ENCODE peak calls at places on chromosome 7, in ten cellular contexts. One of them, this sample, is unnamed.

GRCh38 chr7:7212612-7213011 is 30.3 kb downstream of the C1GALT1 start:
- ATAC-seq in psoas muscle: no peak
- ATAC-seq in activated naive CD8-positive, alpha-beta T cell treated with anti-CD3 and anti-CD28 coated beads, Interleukin-2, amount 10 ng/mL, durations not matched to agents 7 days and 5 days: no peak
- ATAC-seq in stimulated activated effector memory CD8-positive, alpha-beta T cell treated with anti-CD3 and anti-CD28 coated beads, Interleukin-12 subunit alpha, Interleukin-12 subunit beta, amount 100 ng/mL, for 72 hours: no peak
- ATAC-seq in mucosa of descending colon: no peak
- ATAC-seq in heart right ventricle: no peak
- ATAC-seq in left lobe of liver: peak
- ATAC-seq in left cardiac atrium: no peak
- ATAC-seq in T-cell: no peak
- ATAC-seq in pancreas: no peak
- ATAC-seq in this sample: no peak

GRCh38 chr7:157568071-157568784 is 231.4 kb downstream of the DNAJB6 start:
- ATAC-seq in psoas muscle: no peak
- ATAC-seq in activated naive CD8-positive, alpha-beta T cell treated with anti-CD3 and anti-CD28 coated beads, Interleukin-2, amount 10 ng/mL, durations not matched to agents 7 days and 5 days: peak
- ATAC-seq in stimulated activated effector memory CD8-positive, alpha-beta T cell treated with anti-CD3 and anti-CD28 coated beads, Interleukin-12 subunit alpha, Interleukin-12 subunit beta, amount 100 ng/mL, for 72 hours: no peak
- ATAC-seq in mucosa of descending colon: peak
- ATAC-seq in heart right ventricle: no peak
- ATAC-seq in left lobe of liver: no peak
- ATAC-seq in left cardiac atrium: no peak
- ATAC-seq in T-cell: peak
- ATAC-seq in pancreas: no peak
- ATAC-seq in this sample: no peak

GRCh38 chr7:137590071-137590470 is 246.5 kb upstream of the PTN start:
- ATAC-seq in psoas muscle: no peak
- ATAC-seq in activated naive CD8-positive, alpha-beta T cell treated with anti-CD3 and anti-CD28 coated beads, Interleukin-2, amount 10 ng/mL, durations not matched to agents 7 days and 5 days: no peak
- ATAC-seq in stimulated activated effector memory CD8-positive, alpha-beta T cell treated with anti-CD3 and anti-CD28 coated beads, Interleukin-12 subunit alpha, Interleukin-12 subunit beta, amount 100 ng/mL, for 72 hours: no peak
- ATAC-seq in mucosa of descending colon: no peak
- ATAC-seq in heart right ventricle: no peak
- ATAC-seq in left lobe of liver: no peak
- ATAC-seq in left cardiac atrium: no peak
- ATAC-seq in T-cell: no peak
- ATAC-seq in pancreas: no peak
- ATAC-seq in this sample: no peak

GRCh38 chr7:74219416-74219815 is 9.6 kb downstream of the LAT2 start:
- ATAC-seq in psoas muscle: no peak
- ATAC-seq in activated naive CD8-positive, alpha-beta T cell treated with anti-CD3 and anti-CD28 coated beads, Interleukin-2, amount 10 ng/mL, durations not matched to agents 7 days and 5 days: no peak
- ATAC-seq in stimulated activated effector memory CD8-positive, alpha-beta T cell treated with anti-CD3 and anti-CD28 coated beads, Interleukin-12 subunit alpha, Interleukin-12 subunit beta, amount 100 ng/mL, for 72 hours: no peak
- ATAC-seq in mucosa of descending colon: no peak
- ATAC-seq in heart right ventricle: no peak
- ATAC-seq in left lobe of liver: no peak
- ATAC-seq in left cardiac atrium: no peak
- ATAC-seq in T-cell: no peak
- ATAC-seq in pancreas: no peak
- ATAC-seq in this sample: no peak

GRCh38 chr7:44046321-44047061 is 2.0 kb downstream of the DBNL start:
- ATAC-seq in psoas muscle: no peak
- ATAC-seq in activated naive CD8-positive, alpha-beta T cell treated with anti-CD3 and anti-CD28 coated beads, Interleukin-2, amount 10 ng/mL, durations not matched to agents 7 days and 5 days: peak
- ATAC-seq in stimulated activated effector memory CD8-positive, alpha-beta T cell treated with anti-CD3 and anti-CD28 coated beads, Interleukin-12 subunit alpha, Interleukin-12 subunit beta, amount 100 ng/mL, for 72 hours: peak
- ATAC-seq in mucosa of descending colon: peak
- ATAC-seq in heart right ventricle: no peak
- ATAC-seq in left lobe of liver: no peak
- ATAC-seq in left cardiac atrium: no peak
- ATAC-seq in T-cell: peak
- ATAC-seq in pancreas: no peak
- ATAC-seq in this sample: peak

GRCh38 chr7:45897042-45897690 is 8.9 kb downstream of the IGFBP1 start:
- ATAC-seq in psoas muscle: no peak
- ATAC-seq in activated naive CD8-positive, alpha-beta T cell treated with anti-CD3 and anti-CD28 coated beads, Interleukin-2, amount 10 ng/mL, durations not matched to agents 7 days and 5 days: no peak
- ATAC-seq in stimulated activated effector memory CD8-positive, alpha-beta T cell treated with anti-CD3 and anti-CD28 coated beads, Interleukin-12 subunit alpha, Interleukin-12 subunit beta, amount 100 ng/mL, for 72 hours: no peak
- ATAC-seq in mucosa of descending colon: no peak
- ATAC-seq in heart right ventricle: no peak
- ATAC-seq in left lobe of liver: no peak
- ATAC-seq in left cardiac atrium: no peak
- ATAC-seq in T-cell: no peak
- ATAC-seq in pancreas: no peak
- ATAC-seq in this sample: no peak

GRCh38 chr7:88664630-88665233 is 94.8 kb upstream of the ZNF804B start:
- ATAC-seq in psoas muscle: no peak
- ATAC-seq in activated naive CD8-positive, alpha-beta T cell treated with anti-CD3 and anti-CD28 coated beads, Interleukin-2, amount 10 ng/mL, durations not matched to agents 7 days and 5 days: no peak
- ATAC-seq in stimulated activated effector memory CD8-positive, alpha-beta T cell treated with anti-CD3 and anti-CD28 coated beads, Interleukin-12 subunit alpha, Interleukin-12 subunit beta, amount 100 ng/mL, for 72 hours: no peak
- ATAC-seq in mucosa of descending colon: peak
- ATAC-seq in heart right ventricle: no peak
- ATAC-seq in left lobe of liver: no peak
- ATAC-seq in left cardiac atrium: no peak
- ATAC-seq in T-cell: no peak
- ATAC-seq in pancreas: peak
- ATAC-seq in this sample: no peak

GRCh38 chr7:29486191-29486700 is 77.4 kb upstream of the PRR15 start:
- ATAC-seq in psoas muscle: no peak
- ATAC-seq in activated naive CD8-positive, alpha-beta T cell treated with anti-CD3 and anti-CD28 coated beads, Interleukin-2, amount 10 ng/mL, durations not matched to agents 7 days and 5 days: no peak
- ATAC-seq in stimulated activated effector memory CD8-positive, alpha-beta T cell treated with anti-CD3 and anti-CD28 coated beads, Interleukin-12 subunit alpha, Interleukin-12 subunit beta, amount 100 ng/mL, for 72 hours: no peak
- ATAC-seq in mucosa of descending colon: no peak
- ATAC-seq in heart right ventricle: no peak
- ATAC-seq in left lobe of liver: no peak
- ATAC-seq in left cardiac atrium: no peak
- ATAC-seq in T-cell: no peak
- ATAC-seq in pancreas: no peak
- ATAC-seq in this sample: peak

GRCh38 chr7:36755484-36755883 is 31.2 kb upstream of the AOAH start:
- ATAC-seq in psoas muscle: no peak
- ATAC-seq in activated naive CD8-positive, alpha-beta T cell treated with anti-CD3 and anti-CD28 coated beads, Interleukin-2, amount 10 ng/mL, durations not matched to agents 7 days and 5 days: no peak
- ATAC-seq in stimulated activated effector memory CD8-positive, alpha-beta T cell treated with anti-CD3 and anti-CD28 coated beads, Interleukin-12 subunit alpha, Interleukin-12 subunit beta, amount 100 ng/mL, for 72 hours: no peak
- ATAC-seq in mucosa of descending colon: no peak
- ATAC-seq in heart right ventricle: no peak
- ATAC-seq in left lobe of liver: no peak
- ATAC-seq in left cardiac atrium: no peak
- ATAC-seq in T-cell: no peak
- ATAC-seq in pancreas: no peak
- ATAC-seq in this sample: peak

GRCh38 chr7:55484241-55484640 is 88.1 kb downstream of the VOPP1 start:
- ATAC-seq in psoas muscle: no peak
- ATAC-seq in activated naive CD8-positive, alpha-beta T cell treated with anti-CD3 and anti-CD28 coated beads, Interleukin-2, amount 10 ng/mL, durations not matched to agents 7 days and 5 days: no peak
- ATAC-seq in stimulated activated effector memory CD8-positive, alpha-beta T cell treated with anti-CD3 and anti-CD28 coated beads, Interleukin-12 subunit alpha, Interleukin-12 subunit beta, amount 100 ng/mL, for 72 hours: no peak
- ATAC-seq in mucosa of descending colon: no peak
- ATAC-seq in heart right ventricle: no peak
- ATAC-seq in left lobe of liver: no peak
- ATAC-seq in left cardiac atrium: no peak
- ATAC-seq in T-cell: peak
- ATAC-seq in pancreas: no peak
- ATAC-seq in this sample: no peak

GRCh38 chr7:132240821-132241422 is 335.3 kb downstream of the PLXNA4 start:
- ATAC-seq in psoas muscle: no peak
- ATAC-seq in activated naive CD8-positive, alpha-beta T cell treated with anti-CD3 and anti-CD28 coated beads, Interleukin-2, amount 10 ng/mL, durations not matched to agents 7 days and 5 days: no peak
- ATAC-seq in stimulated activated effector memory CD8-positive, alpha-beta T cell treated with anti-CD3 and anti-CD28 coated beads, Interleukin-12 subunit alpha, Interleukin-12 subunit beta, amount 100 ng/mL, for 72 hours: no peak
- ATAC-seq in mucosa of descending colon: no peak
- ATAC-seq in heart right ventricle: no peak
- ATAC-seq in left lobe of liver: no peak
- ATAC-seq in left cardiac atrium: no peak
- ATAC-seq in T-cell: no peak
- ATAC-seq in pancreas: no peak
- ATAC-seq in this sample: no peak